ENCODE peak calls at places on chromosomes 12 and 14, in five cellular contexts. One of them, this sample, is unnamed.

GRCh38 chr12:45268672-45269406 is 52.9 kb downstream of the ANO6 start:
- DNase-seq in astrocyte: peak
- DNase-seq in left ventricle myocardium inferior: peak
- DNase-seq in neural crest cell: no peak
- DNase-seq in A549: peak
- DNase-seq in this sample: peak

GRCh38 chr12:123269395-123269892 is 2.2 kb downstream of the CDK2AP1 start:
- DNase-seq in A549: no peak
- DNase-seq in neural crest cell: peak
- DNase-seq in astrocyte: peak
- DNase-seq in left ventricle myocardium inferior: peak
- DNase-seq in this sample: no peak

GRCh38 chr14:29668201-29668600 is 259.4 kb downstream of the PRKD1 start:
- DNase-seq in neural crest cell: no peak
- DNase-seq in A549: no peak
- DNase-seq in left ventricle myocardium inferior: no peak
- DNase-seq in astrocyte: peak
- DNase-seq in this sample: no peak

GRCh38 chr14:20306079-20306423 is 300 bp upstream of the TTC5 start:
- DNase-seq in left ventricle myocardium inferior: no peak
- DNase-seq in A549: no peak
- DNase-seq in astrocyte: no peak
- DNase-seq in neural crest cell: no peak
- DNase-seq in this sample: no peak

GRCh38 chr12:80321653-80322052 is 122.4 kb upstream of the PTPRQ start:
- DNase-seq in neural crest cell: no peak
- DNase-seq in left ventricle myocardium inferior: no peak
- DNase-seq in A549: peak
- DNase-seq in astrocyte: peak
- DNase-seq in this sample: peak

GRCh38 chr14:60632257-60632656 is 17.0 kb downstream of the SIX1 start:
- DNase-seq in left ventricle myocardium inferior: no peak
- DNase-seq in A549: no peak
- DNase-seq in astrocyte: no peak
- DNase-seq in neural crest cell: no peak
- DNase-seq in this sample: no peak

GRCh38 chr12:98763656-98764055 is 118.6 kb downstream of the APAF1 start:
- DNase-seq in astrocyte: no peak
- DNase-seq in left ventricle myocardium inferior: no peak
- DNase-seq in A549: no peak
- DNase-seq in neural crest cell: no peak
- DNase-seq in this sample: no peak

GRCh38 chr12:127963926-127964325 is 303.0 kb upstream of the TMEM132C start:
- DNase-seq in neural crest cell: no peak
- DNase-seq in A549: no peak
- DNase-seq in astrocyte: no peak
- DNase-seq in left ventricle myocardium inferior: no peak
- DNase-seq in this sample: no peak

GRCh38 chr14:65560340-65561027 is 148.0 kb downstream of the FUT8 start:
- DNase-seq in left ventricle myocardium inferior: no peak
- DNase-seq in A549: no peak
- DNase-seq in neural crest cell: no peak
- DNase-seq in astrocyte: peak
- DNase-seq in this sample: no peak

GRCh38 chr14:36254020-36254614 is 66.3 kb downstream of the MBIP start:
- DNase-seq in A549: no peak
- DNase-seq in astrocyte: no peak
- DNase-seq in left ventricle myocardium inferior: no peak
- DNase-seq in neural crest cell: no peak
- DNase-seq in this sample: no peak

GRCh38 chr14:81269100-81269978 is 48.6 kb upstream of the GTF2A1 start:
- DNase-seq in left ventricle myocardium inferior: no peak
- DNase-seq in astrocyte: peak
- DNase-seq in neural crest cell: peak
- DNase-seq in A549: peak
- DNase-seq in this sample: peak

DNA sequence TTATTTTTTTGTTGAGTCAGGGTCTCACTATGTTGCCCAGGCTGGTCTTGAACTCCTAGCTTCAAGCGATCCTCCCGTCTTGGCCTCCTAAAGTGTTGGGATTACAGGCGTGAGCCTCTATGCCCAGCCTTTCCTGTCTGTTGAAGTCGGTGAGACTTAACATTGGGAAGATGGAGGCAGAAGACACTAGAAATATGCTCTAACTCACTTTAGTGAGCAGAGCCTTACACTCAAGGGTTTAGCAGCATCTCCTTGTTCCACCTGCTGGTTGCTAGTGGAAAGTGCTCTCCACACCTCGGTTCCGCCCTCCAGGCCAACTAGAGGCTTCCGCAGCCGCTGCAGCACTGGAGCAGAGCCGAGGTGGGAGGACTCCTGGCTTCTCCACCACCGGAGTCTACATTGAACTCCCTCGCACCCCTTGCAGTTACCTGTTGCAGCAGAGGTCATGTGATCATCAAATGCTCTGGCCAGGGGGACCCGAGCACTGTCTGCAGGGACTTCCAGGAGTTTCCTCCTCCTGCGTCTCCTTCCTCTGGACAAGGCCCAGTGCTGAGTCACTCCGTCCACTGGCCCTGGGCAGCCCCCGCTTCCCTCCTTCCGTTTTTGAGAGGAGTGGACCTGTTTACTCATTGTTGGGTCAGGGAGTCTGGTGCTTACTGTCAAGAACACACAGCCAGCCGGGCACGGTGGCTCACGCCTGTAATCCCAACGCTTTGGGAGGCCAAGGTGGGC is 9.4 kb upstream of the HVCN1 start:
- DNase-seq in left ventricle myocardium inferior: peak
- DNase-seq in astrocyte: peak
- DNase-seq in neural crest cell: no peak
- DNase-seq in A549: peak
- DNase-seq in this sample: peak
- TF ChIP-seq CTCF in left ventricle myocardium inferior: peak
- TF ChIP-seq CTCF in astrocyte: peak
- TF ChIP-seq CTCF in neural crest cell: peak
- TF ChIP-seq CTCF in A549: peak
- TF ChIP-seq CTCF in this sample: peak

DNA sequence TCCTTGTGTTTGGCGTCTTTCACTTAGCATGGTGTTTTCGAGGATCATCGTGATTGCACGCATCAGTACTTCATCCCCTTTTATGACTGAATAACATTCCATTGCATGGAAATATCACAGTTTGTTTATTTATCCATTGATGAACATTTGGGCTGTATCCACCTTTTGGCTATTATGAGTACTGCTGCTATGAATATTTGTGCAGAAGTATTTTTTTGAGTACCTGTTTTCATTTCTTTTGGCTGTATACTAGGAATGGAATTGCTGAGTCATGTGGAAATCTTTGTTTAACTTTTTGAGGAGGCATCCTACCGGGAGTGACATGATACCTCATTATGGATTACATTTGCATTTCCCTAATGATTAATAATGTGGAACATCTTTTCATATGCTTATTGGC is 66.4 kb downstream of the WNK1 start:
- DNase-seq in left ventricle myocardium inferior: no peak
- DNase-seq in A549: peak
- DNase-seq in neural crest cell: no peak
- DNase-seq in astrocyte: peak
- DNase-seq in this sample: no peak
- TF ChIP-seq CTCF in left ventricle myocardium inferior: peak
- TF ChIP-seq CTCF in A549: no peak
- TF ChIP-seq CTCF in neural crest cell: peak
- TF ChIP-seq CTCF in astrocyte: peak
- TF ChIP-seq CTCF in this sample: no peak

GRCh38 chr14:77296155-77296554 is 24.5 kb downstream of the POMT2 start:
- DNase-seq in left ventricle myocardium inferior: no peak
- DNase-seq in A549: no peak
- DNase-seq in neural crest cell: no peak
- DNase-seq in astrocyte: no peak
- DNase-seq in this sample: no peak

GRCh38 chr14:77286554-77286953 is 15.5 kb upstream of the NGB start:
- DNase-seq in left ventricle myocardium inferior: no peak
- DNase-seq in A549: no peak
- DNase-seq in neural crest cell: no peak
- DNase-seq in astrocyte: no peak
- DNase-seq in this sample: no peak

GRCh38 chr14:77290705-77291104 is 19.7 kb upstream of the NGB start:
- DNase-seq in neural crest cell: no peak
- DNase-seq in A549: no peak
- DNase-seq in astrocyte: peak
- DNase-seq in left ventricle myocardium inferior: no peak
- DNase-seq in this sample: no peak
- TF ChIP-seq CTCF in neural crest cell: peak
- TF ChIP-seq CTCF in A549: no peak
- TF ChIP-seq CTCF in astrocyte: peak
- TF ChIP-seq CTCF in left ventricle myocardium inferior: no peak
- TF ChIP-seq CTCF in this sample: no peak

GRCh38 chr14:68718033-68718725 is 74.7 kb downstream of the ZFP36L1 start:
- DNase-seq in left ventricle myocardium inferior: no peak
- DNase-seq in neural crest cell: no peak
- DNase-seq in A549: peak
- DNase-seq in astrocyte: no peak
- DNase-seq in this sample: peak
- TF ChIP-seq CTCF in left ventricle myocardium inferior: no peak
- TF ChIP-seq CTCF in neural crest cell: peak
- TF ChIP-seq CTCF in A549: peak
- TF ChIP-seq CTCF in astrocyte: peak
- TF ChIP-seq CTCF in this sample: peak

DNA sequence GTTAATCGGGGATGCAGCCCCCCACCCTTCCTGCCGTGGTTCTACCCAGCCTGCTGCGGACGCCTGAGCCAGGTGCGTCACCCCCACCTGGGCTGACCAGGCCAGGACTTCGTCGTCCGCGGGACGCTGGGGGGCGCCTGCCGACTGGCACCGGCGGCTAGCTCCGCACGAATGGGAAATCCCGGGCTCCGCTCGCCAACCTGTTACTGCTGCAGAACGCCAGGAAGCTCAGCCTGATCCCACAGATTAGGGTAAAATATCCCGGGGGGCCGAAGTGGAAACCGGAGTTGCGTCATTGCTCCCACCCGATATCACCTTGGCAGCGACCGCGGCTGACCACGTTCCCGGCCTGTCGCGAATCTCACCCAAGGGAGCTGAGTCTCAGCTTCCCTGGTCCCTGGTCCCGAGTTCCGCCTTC is 528 bp upstream of the VDR start:
- DNase-seq in neural crest cell: no peak
- DNase-seq in left ventricle myocardium inferior: peak
- DNase-seq in A549: no peak
- DNase-seq in astrocyte: no peak
- DNase-seq in this sample: peak
- TF ChIP-seq CTCF in neural crest cell: peak
- TF ChIP-seq CTCF in left ventricle myocardium inferior: peak
- TF ChIP-seq CTCF in A549: peak
- TF ChIP-seq CTCF in astrocyte: no peak
- TF ChIP-seq CTCF in this sample: peak

GRCh38 chr12:111274820-111275219 is 94.1 kb downstream of the PHETA1 start:
- DNase-seq in left ventricle myocardium inferior: no peak
- DNase-seq in astrocyte: no peak
- DNase-seq in A549: no peak
- DNase-seq in neural crest cell: no peak
- DNase-seq in this sample: no peak
- TF ChIP-seq CTCF in left ventricle myocardium inferior: peak
- TF ChIP-seq CTCF in astrocyte: peak
- TF ChIP-seq CTCF in A549: peak
- TF ChIP-seq CTCF in neural crest cell: peak
- TF ChIP-seq CTCF in this sample: no peak

GRCh38 chr14:63727736-63728728 is at the start of gene SGPP1:
- DNase-seq in neural crest cell: peak
- DNase-seq in astrocyte: peak
- DNase-seq in left ventricle myocardium inferior: peak
- DNase-seq in A549: peak
- DNase-seq in this sample: peak
- TF ChIP-seq CTCF in neural crest cell: peak
- TF ChIP-seq CTCF in astrocyte: no peak
- TF ChIP-seq CTCF in left ventricle myocardium inferior: peak
- TF ChIP-seq CTCF in A549: peak
- TF ChIP-seq CTCF in this sample: no peak